ENCODE peak calls at places on chromosome X, in seven cellular contexts. K, P, O, E, D, N and S are unnamed samples.

GRCh38 chrX:107902721-107903120 is 77.1 kb downstream of the MID2 start:
- DNase-seq in K (no peak), P (no peak), O (no peak), E (no peak), D (no peak), N (no peak), S (no peak)

GRCh38 chrX:153970398-153971123 is 1.1 kb downstream of the HCFC1 start:
- DNase-seq in K (peak), P (no peak), O (peak), E (peak), D (peak), N (peak), S (no peak)

GRCh38 chrX:147912093-147912801 is 528 bp downstream of the FMR1 start:
- DNase-seq in K (peak), P (no peak), O (no peak), E (peak), D (peak), N (peak), S (no peak)

GRCh38 chrX:153164733-153165132 is 14.4 kb upstream of the MAGEA1 start:
- DNase-seq in K (no peak), P (no peak), O (no peak), E (no peak), D (no peak), N (no peak), S (no peak)

GRCh38 chrX:2894885-2895292 is 34.2 kb downstream of the ARSD start:
- DNase-seq in K (no peak), P (no peak), O (no peak), E (no peak), D (peak), N (no peak), S (no peak)

GRCh38 chrX:153769865-153770605 is 6.0 kb downstream of the PLXNB3 start:
- DNase-seq in K (peak), P (no peak), O (no peak), E (no peak), D (no peak), N (no peak), S (no peak)

GRCh38 chrX:45778621-45779020 is 577.9 kb upstream of the DIPK2B start:
- DNase-seq in K (no peak), P (no peak), O (no peak), E (no peak), D (no peak), N (no peak), S (no peak)

GRCh38 chrX:42691196-42691595 is 86.8 kb downstream of the PPP1R2C start:
- DNase-seq in K (no peak), P (no peak), O (no peak), E (no peak), D (no peak), N (no peak), S (no peak)

GRCh38 chrX:154516655-154517100 is 646 bp upstream of the FAM3A start:
- DNase-seq in K (no peak), P (no peak), O (no peak), E (no peak), D (no peak), N (no peak), S (no peak)

GRCh38 chrX:113741744-113742143 is 842.1 kb upstream of the HTR2C start:
- DNase-seq in K (no peak), P (no peak), O (no peak), E (no peak), D (peak), N (no peak), S (no peak)

GRCh38 chrX:10198254-10198653 is 41.5 kb downstream of the CLCN4 start:
- DNase-seq in K (no peak), P (no peak), O (no peak), E (no peak), D (no peak), N (no peak), S (no peak)

GRCh38 chrX:13488706-13489105 is 80.7 kb upstream of the EGFL6 start:
- DNase-seq in K (no peak), P (no peak), O (no peak), E (no peak), D (no peak), N (no peak), S (no peak)

GRCh38 chrX:130081421-130082045 is 28.8 kb downstream of the ELF4 start:
- DNase-seq in K (no peak), P (no peak), O (no peak), E (no peak), D (no peak), N (no peak), S (no peak)

GRCh38 chrX:75603833-75604232 is 81.0 kb upstream of the ZDHHC15 start:
- DNase-seq in K (no peak), P (no peak), O (peak), E (no peak), D (peak), N (no peak), S (no peak)

GRCh38 chrX:125394449-125394848 is 74.8 kb downstream of the TEX13C start:
- DNase-seq in K (no peak), P (no peak), O (no peak), E (no peak), D (no peak), N (no peak), S (no peak)

GRCh38 chrX:72016881-72017783 is 106.5 kb downstream of the NHSL2 start:
- DNase-seq in K (no peak), P (no peak), O (no peak), E (no peak), D (no peak), N (no peak), S (no peak)

GRCh38 chrX:72305286-72306084 is at the start of gene CITED1:
- DNase-seq in K (peak), P (no peak), O (no peak), E (no peak), D (no peak), N (no peak), S (no peak)

GRCh38 chrX:56797966-56798711 is 69.1 kb downstream of the NBDY start:
- DNase-seq in K (no peak), P (no peak), O (no peak), E (no peak), D (peak), N (no peak), S (no peak)

GRCh38 chrX:107842715-107843400 is 17.2 kb downstream of the MID2 start:
- DNase-seq in K (no peak), P (no peak), O (no peak), E (no peak), D (no peak), N (no peak), S (no peak)